ENCODE peak calls at places on chromosomes 11 and 22, in ten cellular contexts. U is OCI-LY7, M is cardiac muscle cell, Z is spleen, O is psoas muscle, J is upper lobe of right lung, T is left ventricle myocardium inferior, W is tibial nerve, P is heart left ventricle, R is right atrium auricular region. N is an unnamed sample. For H3K4me1, the result is how much of the 10 kb centered on the place peaks cover.

GRCh38 chr22:43544282-43544673 is 132.5 kb downstream of the MPPED1 start:
- DNase-seq in J (no peak), M (no peak), P (no peak), U (no peak), O (no peak), R (no peak), W (no peak), Z (no peak), T (no peak), N (no peak)

GRCh38 chr11:20367313-20367948 is 3.9 kb downstream of the HTATIP2 start:
- DNase-seq in R (peak), Z (no peak), M (no peak), U (no peak), J (no peak), T (no peak), O (peak), W (peak), P (no peak), N (no peak)

GRCh38 chr11:7871056-7871455 is 60.0 kb downstream of the OR10A6 start:
- DNase-seq in P (no peak), U (no peak), M (no peak), R (no peak), T (no peak), Z (no peak), J (no peak), O (no peak), W (no peak), N (no peak)

GRCh38 chr22:35627267-35628041 is 10.3 kb upstream of the MB start:
- DNase-seq in T (peak), J (peak), Z (no peak), U (peak), R (peak), P (peak), W (peak), M (peak), O (peak), N (peak)

GRCh38 chr11:33532257-33532656 is 168.4 kb downstream of the C11orf91 start:
- DNase-seq in P (no peak), J (no peak), Z (no peak), R (no peak), O (no peak), W (no peak), M (no peak), U (no peak), T (no peak), N (no peak)

GRCh38 chr11:111598546-111598945 is 3.7 kb upstream of the SIK2 start:
- DNase-seq in O (no peak), M (no peak), U (no peak), R (no peak), P (no peak), W (no peak), Z (no peak), T (no peak), J (no peak), N (no peak)

GRCh38 chr11:76609736-76610370 is 60.7 kb downstream of the LRRC32 start:
- DNase-seq in M (no peak), O (no peak), U (no peak), R (peak), T (no peak), P (peak), J (no peak), Z (no peak), W (no peak), N (peak)

GRCh38 chr11:73976451-73977151 is 6.0 kb downstream of the UCP2 start:
- DNase-seq in P (peak), M (no peak), T (no peak), J (no peak), U (no peak), O (no peak), R (no peak), Z (peak), W (no peak), N (no peak)

GRCh38 chr11:106381895-106382294 is 304.4 kb downstream of the AASDHPPT start:
- DNase-seq in Z (no peak), R (no peak), W (no peak), O (no peak), J (no peak), T (no peak), P (no peak), M (no peak), U (no peak), N (no peak)

GRCh38 chr11:59010693-59011092 is 71.4 kb downstream of the GLYATL1 start:
- DNase-seq in O (no peak), T (no peak), Z (no peak), M (no peak), R (no peak), P (no peak), W (no peak), J (no peak), U (no peak), N (no peak)

GRCh38 chr11:124837491-124837856 is 27.8 kb upstream of the ROBO3 start:
- DNase-seq in W (peak), J (no peak), Z (no peak), O (no peak), T (no peak), R (no peak), P (no peak), M (peak), U (peak), N (no peak)

GRCh38 chr11:12201016-12201985 is 90.9 kb downstream of the MICAL2 start:
- DNase-seq in T (peak), P (no peak), Z (no peak), U (no peak), R (peak), W (no peak), M (peak), O (no peak), J (peak), N (peak)

GRCh38 chr11:65026810-65027209 is 429 bp upstream of the SNX15 start:
- DNase-seq in W (no peak), T (no peak), Z (no peak), O (no peak), J (no peak), M (no peak), R (no peak), U (no peak), P (no peak), N (no peak)

GRCh38 chr11:120929664-120930154 is 94.2 kb upstream of the TBCEL start:
- DNase-seq in W (no peak), T (peak), Z (no peak), J (no peak), U (peak), M (peak), R (no peak), P (no peak), O (no peak), N (no peak)

GRCh38 chr22:35611891-35612576 is 5.1 kb downstream of the MB start:
- DNase-seq in P (no peak), U (peak), R (no peak), J (no peak), T (no peak), O (no peak), M (no peak), Z (no peak), W (no peak), N (no peak)

GRCh38 chr11:120303004-120303637 is 22.0 kb upstream of the TLCD5 start:
- DNase-seq in T (peak), R (no peak), W (peak), U (peak), O (peak), Z (no peak), P (peak), J (no peak), M (peak), N (peak)

GRCh38 chr11:26730711-26731460 is 9.0 kb upstream of the SLC5A12 start:
- DNase-seq in R (no peak), U (no peak), J (no peak), P (no peak), O (no peak), W (no peak), M (no peak), T (no peak), Z (no peak), N (no peak)

GRCh38 chr11:6586434-6587359 is 16.7 kb downstream of the RRP8 start:
- DNase-seq in P (no peak), M (no peak), U (no peak), T (no peak), Z (no peak), R (no peak), J (no peak), O (no peak), W (no peak), N (no peak)

GRCh38 chr11:68498903-68499883 is 38.6 kb downstream of the PPP6R3 start:
- DNase-seq in P (no peak), Z (no peak), T (no peak), U (no peak), M (no peak), W (no peak), R (no peak), J (no peak), O (no peak), N (no peak)

GRCh38 chr22:21873619-21874018 is 6.2 kb upstream of the MAPK1 start:
- DNase-seq in J (no peak), Z (no peak), R (no peak), P (no peak), O (no peak), W (no peak), M (no peak), U (no peak), T (no peak), N (no peak)

GRCh38 chr11:3028808-3029207 is 28.4 kb downstream of the CARS1 start:
- DNase-seq in W (no peak), T (no peak), R (no peak), O (no peak), U (no peak), J (no peak), Z (no peak), P (no peak), M (no peak), N (no peak)

GRCh38 chr11:133928628-133929059 is 28.1 kb downstream of the IGSF9B start:
- DNase-seq in J (no peak), Z (no peak), M (no peak), W (no peak), O (no peak), R (no peak), T (no peak), U (no peak), P (no peak), N (no peak)

GRCh38 chr11:133931449-133932060 is 25.2 kb downstream of the IGSF9B start:
- DNase-seq in U (no peak), T (no peak), J (no peak), M (no peak), R (no peak), W (no peak), O (no peak), Z (no peak), P (no peak), N (no peak)

GRCh38 chr11:133929401-133930052 is 27.2 kb downstream of the IGSF9B start:
- DNase-seq in T (no peak), U (no peak), P (no peak), O (no peak), M (no peak), W (no peak), J (no peak), Z (no peak), R (no peak), N (no peak)

GRCh38 chr11:133930053-133930766 is 26.6 kb downstream of the IGSF9B start:
- DNase-seq in W (no peak), Z (no peak), J (no peak), P (no peak), T (no peak), U (no peak), O (no peak), R (no peak), M (no peak), N (no peak)

GRCh38 chr11:133930767-133931448 is 25.9 kb downstream of the IGSF9B start:
- DNase-seq in T (no peak), O (no peak), J (no peak), W (no peak), R (no peak), P (no peak), M (peak), Z (no peak), U (no peak), N (no peak)
- TF ChIP-seq CTCF in T (peak), O (no peak), J (peak), W (peak), R (peak), P (no peak), M (peak), Z (no peak), U (no peak), N (peak)

DNA sequence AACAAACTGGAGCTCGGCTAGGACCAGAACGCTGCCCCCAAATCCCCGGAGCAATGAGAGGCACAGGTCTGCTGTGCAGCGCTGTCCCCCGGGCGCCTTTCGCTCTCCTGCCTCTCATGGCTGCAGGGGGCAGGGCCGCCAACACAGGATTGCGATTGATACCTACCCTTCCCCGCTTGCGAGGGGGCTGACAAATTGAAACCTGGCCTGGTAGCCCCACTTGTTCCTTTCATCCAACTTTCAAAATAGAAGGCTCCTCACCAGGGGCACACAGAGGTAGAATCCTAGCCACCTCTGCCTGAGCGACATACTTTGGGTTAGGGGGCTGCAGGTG is 642 bp upstream of the CASTOR1 start:
- DNase-seq in O (no peak), U (no peak), T (no peak), P (peak), W (no peak), J (no peak), R (no peak), M (no peak), Z (no peak), N (no peak)
- H3K4me1 ChIP-seq in O (under half), U (under half), T (half or more), P (under half), W (half or more), J (under half), R (under half), M (under half), Z (under half), N (under half)

GRCh38 chr11:117605331-117605730 is 191.7 kb downstream of the DSCAML1 start:
- DNase-seq in T (no peak), M (no peak), Z (no peak), R (no peak), P (no peak), U (no peak), J (no peak), O (no peak), W (no peak), N (no peak)
- H3K27ac ChIP-seq in T (no peak), M (no peak), Z (no peak), R (no peak), P (no peak), U (no peak), J (no peak), O (no peak), W (no peak), N (no peak)

GRCh38 chr11:114115406-114116054 is 56.0 kb downstream of the ZBTB16 start:
- DNase-seq in Z (no peak), O (no peak), M (peak), U (no peak), J (no peak), R (no peak), W (no peak), P (no peak), T (no peak), N (no peak)

GRCh38 chr11:114121138-114121537 is 61.6 kb downstream of the ZBTB16 start:
- DNase-seq in T (no peak), U (no peak), M (no peak), O (no peak), R (no peak), W (no peak), P (no peak), Z (no peak), J (no peak), N (no peak)

GRCh38 chr11:114116800-114117199 is 57.3 kb downstream of the ZBTB16 start:
- DNase-seq in U (no peak), R (no peak), M (no peak), J (no peak), O (no peak), Z (no peak), P (no peak), W (no peak), T (no peak), N (no peak)

GRCh38 chr11:114120606-114121005 is 61.1 kb downstream of the ZBTB16 start:
- DNase-seq in O (no peak), W (no peak), T (no peak), Z (no peak), U (no peak), P (no peak), R (no peak), M (no peak), J (no peak), N (no peak)

GRCh38 chr11:114116357-114116756 is 56.8 kb downstream of the ZBTB16 start:
- DNase-seq in M (no peak), Z (no peak), O (no peak), J (no peak), U (no peak), P (no peak), R (no peak), T (no peak), W (no peak), N (no peak)
- TF ChIP-seq CTCF in M (no peak), Z (no peak), O (no peak), J (no peak), U (no peak), P (no peak), R (no peak), T (no peak), W (no peak), N (no peak)